ENCODE peak calls at places on chromosome 22, in five cellular contexts. D is left ventricle myocardium inferior; T is activated CD8-positive, alpha-beta memory T cell treated with anti-CD3 and anti-CD28 coated beads, Interleukin-2, amount 50 U/mL, for 48 hours; K is germinal center; E is activated T-cell treated with anti-CD3 and anti-CD28 coated beads, Interleukin-2, amount 50 U/mL, for 72 hours. L is an unnamed sample.

GRCh38 chr22:37741312-37741795 is 44.5 kb downstream of the TRIOBP start:
- DNase-seq in D (peak; percentile 89), T (no peak), K (no peak), E (no peak), L (peak; percentile 89)

GRCh38 chr22:50201191-50202129 is 649 bp downstream of the SELENOO start:
- DNase-seq in D (no peak), T (no peak), K (no peak), E (no peak), L (peak; percentile 75)

GRCh38 chr22:49703990-49704344 is 123.7 kb downstream of the BRD1 start:
- DNase-seq in D (no peak), T (peak; percentile 26), K (no peak), E (no peak), L (no peak)

GRCh38 chr22:48477031-48477721 is 1350.5 kb downstream of the BRD1 start:
- DNase-seq in D (peak; percentile 59), T (peak; percentile 10), K (no peak), E (no peak), L (no peak)

GRCh38 chr22:24588370-24588755 is 4.5 kb downstream of the LRRC75B start:
- DNase-seq in D (no peak), T (no peak), K (no peak), E (no peak), L (no peak)

GRCh38 chr22:46500201-46500600 is 37.2 kb downstream of the CELSR1 start:
- DNase-seq in D (no peak), T (no peak), K (no peak), E (no peak), L (no peak)

GRCh38 chr22:25327018-25327755 is 107.7 kb downstream of the CRYBB2 start:
- DNase-seq in D (no peak), T (no peak), K (no peak), E (no peak), L (no peak)

GRCh38 chr22:48288541-48288940 is 1526.1 kb downstream of the TBC1D22A start:
- DNase-seq in D (no peak), T (no peak), K (no peak), E (no peak), L (no peak)

GRCh38 chr22:25067851-25068421 is 115.4 kb downstream of the KIAA1671 start:
- DNase-seq in D (no peak), T (peak; percentile 82), K (no peak), E (peak; percentile 85), L (no peak)

GRCh38 chr22:41023299-41023623 is 69.1 kb upstream of the EP300 start:
- DNase-seq in D (no peak), T (no peak), K (no peak), E (no peak), L (no peak)

GRCh38 chr22:39656495-39657490 is 86.2 kb downstream of the CACNA1I start:
- DNase-seq in D (no peak), T (no peak), K (no peak), E (no peak), L (no peak)

GRCh38 chr22:37643225-37643847 is 3.9 kb downstream of the SH3BP1 start:
- DNase-seq in D (peak; percentile 87), T (peak; percentile 99), K (peak; percentile 84), E (peak; percentile 86), L (peak; percentile 94)

GRCh38 chr22:43535336-43535735 is 123.5 kb downstream of the MPPED1 start:
- DNase-seq in D (no peak), T (no peak), K (no peak), E (no peak), L (no peak)

GRCh38 chr22:17213976-17214375 is 5.3 kb downstream of the ADA2 start:
- DNase-seq in D (peak; percentile 67), T (peak; percentile 67), K (no peak), E (peak; percentile 55), L (peak; percentile 55)

GRCh38 chr22:24164243-24164642 is 17.0 kb upstream of the SUSD2 start:
- DNase-seq in D (no peak), T (no peak), K (no peak), E (no peak), L (no peak)

GRCh38 chr22:41818596-41818995 is 14.3 kb upstream of the SREBF2 start:
- DNase-seq in D (no peak), T (no peak), K (no peak), E (no peak), L (no peak)

GRCh38 chr22:24834845-24835570 is 29.0 kb downstream of the SGSM1 start:
- DNase-seq in D (no peak), T (no peak), K (no peak), E (no peak), L (peak; percentile 35)

GRCh38 chr22:23537421-23537820 is 42.7 kb downstream of the IGLL1 start:
- DNase-seq in D (no peak), T (peak; percentile 30), K (no peak), E (no peak), L (no peak)

GRCh38 chr22:45506961-45507360 is 4.3 kb downstream of the FBLN1 start:
- DNase-seq in D (no peak), T (no peak), K (no peak), E (no peak), L (no peak)

GRCh38 chr22:25976346-25976745 is 192.9 kb upstream of the SEZ6L start:
- DNase-seq in D (no peak), T (no peak), K (no peak), E (no peak), L (no peak)

GRCh38 chr22:45505991-45506743 is 3.5 kb downstream of the FBLN1 start:
- DNase-seq in D (peak; percentile 11), T (no peak), K (no peak), E (no peak), L (no peak)

GRCh38 chr22:45337536-45337935 is 27.8 kb downstream of the FAM118A start:
- DNase-seq in D (no peak), T (no peak), K (no peak), E (no peak), L (no peak)

GRCh38 chr22:37316875-37317371 is 34.6 kb downstream of the CYTH4 start:
- DNase-seq in D (peak; percentile 69), T (peak; percentile 83), K (peak; percentile 86), E (peak; percentile 76), L (peak; percentile 94)

GRCh38 chr22:35961480-35961902 is 67.1 kb downstream of the RBFOX2 start:
- DNase-seq in D (peak; percentile 20), T (no peak), K (no peak), E (no peak), L (no peak)

GRCh38 chr22:20267441-20268288 is 453 bp downstream of the RTN4R start:
- DNase-seq in D (no peak), T (no peak), K (no peak), E (peak; percentile 30), L (no peak)

GRCh38 chr22:17883356-17883755 is 109.1 kb upstream of the BID start:
- DNase-seq in D (no peak), T (no peak), K (no peak), E (no peak), L (no peak)

GRCh38 chr22:27336151-27337090 is 465.1 kb downstream of the MN1 start:
- DNase-seq in D (no peak), T (no peak), K (no peak), E (no peak), L (no peak)

GRCh38 chr22:27406389-27406861 is 395.1 kb downstream of the MN1 start:
- DNase-seq in D (no peak), T (no peak), K (no peak), E (no peak), L (no peak)

GRCh38 chr22:31923761-31924160 is 20.6 kb upstream of the YWHAH start:
- DNase-seq in D (no peak), T (no peak), K (no peak), E (no peak), L (no peak)

GRCh38 chr22:24200616-24201212 is 19.4 kb downstream of the SUSD2 start:
- DNase-seq in D (no peak), T (no peak), K (no peak), E (no peak), L (no peak)

GRCh38 chr22:37263966-37264887 is 18.1 kb upstream of the CYTH4 start:
- DNase-seq in D (no peak), T (peak; percentile 42), K (no peak), E (no peak), L (no peak)

GRCh38 chr22:21815958-21816357 is 51.5 kb downstream of the MAPK1 start:
- DNase-seq in D (no peak), T (no peak), K (no peak), E (no peak), L (no peak)

GRCh38 chr22:20773793-20774212 is at the start of gene SERPIND1:
- DNase-seq in D (no peak), T (no peak), K (no peak), E (no peak), L (peak; percentile 64)

GRCh38 chr22:24027389-24027980 is 16.4 kb downstream of the CABIN1 start:
- DNase-seq in D (no peak), T (no peak), K (no peak), E (no peak), L (no peak)